ENCODE peak calls at places on chromosomes 3 and 15, in six cellular contexts. Z is tibial nerve, D is lower lobe of right lung, G is IMR-90, T is ascending aorta, F is esophagus muscularis mucosa. C is an unnamed sample.
A peak's percentile ranks its signal among the peaks of the same experiment; 100 is the strongest.

GRCh38 chr3:38307599-38307998 is 25.5 kb downstream of the SLC22A14 start:
- DNase-seq in Z (no peak), F (peak; percentile 75), D (no peak), G (no peak), T (no peak), C (no peak)

GRCh38 chr3:134619884-134620445 is 30.9 kb downstream of the KY start:
- DNase-seq in F (no peak), T (no peak), G (no peak), Z (no peak), D (no peak), C (no peak)

GRCh38 chr3:188205992-188206416 is 52.0 kb downstream of the LPP start:
- DNase-seq in Z (no peak), F (no peak), G (no peak), T (no peak), D (no peak), C (no peak)

GRCh38 chr3:99808163-99808794 is 9.4 kb upstream of the CMSS1 start:
- DNase-seq in D (no peak), G (peak; percentile 84), T (no peak), F (no peak), Z (peak; percentile 67), C (no peak)

GRCh38 chr3:123076496-123077418 is 9.9 kb downstream of the PDIA5 start:
- DNase-seq in F (no peak), Z (peak; percentile 59), T (no peak), G (no peak), D (peak; percentile 73), C (no peak)

GRCh38 chr15:51132384-51133139 is 37.9 kb upstream of the TNFAIP8L3 start:
- DNase-seq in D (no peak), G (peak; percentile 96), T (no peak), F (no peak), Z (peak; percentile 72), C (peak; percentile 44)

GRCh38 chr15:100759116-100759515 is 120.5 kb upstream of the ALDH1A3 start:
- DNase-seq in D (no peak), F (no peak), Z (no peak), G (peak; percentile 85), T (no peak), C (no peak)

GRCh38 chr3:64441861-64442260 is 216.6 kb upstream of the PRICKLE2 start:
- DNase-seq in Z (no peak), F (no peak), G (peak; percentile 72), T (no peak), D (no peak), C (no peak)

GRCh38 chr15:49038382-49038781 is 7.9 kb downstream of the SECISBP2L start:
- DNase-seq in F (no peak), G (no peak), D (no peak), Z (no peak), T (no peak), C (no peak)

GRCh38 chr15:61906961-61907752 is 153.1 kb downstream of the VPS13C start:
- DNase-seq in Z (no peak), G (peak; percentile 1), T (no peak), D (no peak), F (no peak), C (no peak)

GRCh38 chr15:57153140-57153539 is 223.2 kb upstream of the CGNL1 start:
- DNase-seq in F (no peak), Z (no peak), T (no peak), D (no peak), G (peak; percentile 70), C (no peak)

GRCh38 chr3:13011369-13012227 is 61.6 kb downstream of the IQSEC1 start:
- DNase-seq in F (no peak), Z (no peak), G (no peak), D (peak; percentile 80), T (no peak), C (peak; percentile 66)

GRCh38 chr15:45921978-45922377 is 287.1 kb downstream of the SQOR start:
- DNase-seq in F (no peak), G (no peak), Z (no peak), D (no peak), T (no peak), C (no peak)

GRCh38 chr3:140904521-140904920 is 37.1 kb upstream of the SLC25A36 start:
- DNase-seq in G (no peak), Z (no peak), D (no peak), T (no peak), F (no peak), C (no peak)

GRCh38 chr3:182436547-182436946 is 356.8 kb upstream of the ATP11B start:
- DNase-seq in T (no peak), D (no peak), G (no peak), F (no peak), Z (no peak), C (no peak)

GRCh38 chr3:169923189-169923588 is 11.8 kb downstream of the SAMD7 start:
- DNase-seq in F (no peak), Z (peak; percentile 11), T (no peak), D (no peak), G (no peak), C (peak; percentile 85)

GRCh38 chr3:46202476-46202875 is 5.6 kb downstream of the CCR1 start:
- DNase-seq in T (no peak), G (no peak), Z (no peak), D (no peak), F (peak; percentile 62), C (no peak)

GRCh38 chr3:85560088-85560790 is 601.5 kb downstream of the CADM2 start:
- DNase-seq in F (no peak), Z (peak; percentile 13), T (no peak), G (no peak), D (no peak), C (no peak)

GRCh38 chr3:24829011-24829581 is 334.4 kb upstream of the THRB start:
- DNase-seq in G (no peak), F (no peak), T (no peak), D (peak; percentile 54), Z (no peak), C (peak; percentile 23)

GRCh38 chr3:175378348-175378747 is 519.2 kb downstream of the NAALADL2 start:
- DNase-seq in F (no peak), T (no peak), G (no peak), Z (no peak), D (no peak), C (no peak)

GRCh38 chr3:135806342-135806741 is 159.2 kb upstream of the PPP2R3A start:
- DNase-seq in F (no peak), Z (no peak), D (no peak), G (no peak), T (no peak), C (no peak)

GRCh38 chr15:29123991-29124390 is 145.6 kb downstream of the NSMCE3 start:
- DNase-seq in T (no peak), D (peak; percentile 30), F (no peak), G (no peak), Z (no peak), C (peak; percentile 38)

GRCh38 chr3:100650651-100651611 is 41.5 kb downstream of the ADGRG7 start:
- DNase-seq in F (no peak), T (no peak), G (peak; percentile 54), D (no peak), Z (peak; percentile 15), C (no peak)

GRCh38 chr3:88003115-88003755 is 55.6 kb downstream of the CGGBP1 start:
- DNase-seq in D (no peak), T (no peak), Z (peak; percentile 50), F (no peak), G (peak; percentile 49), C (no peak)

GRCh38 chr15:39167114-39168058 is 413.5 kb upstream of the THBS1 start:
- DNase-seq in G (no peak), Z (no peak), T (no peak), F (no peak), D (no peak), C (no peak)

GRCh38 chr3:7377103-7377502 is 516.2 kb downstream of the GRM7 start:
- DNase-seq in D (no peak), T (no peak), F (no peak), G (no peak), Z (no peak), C (no peak)

GRCh38 chr3:142596726-142597088 is 514 bp downstream of the PLS1 start:
- DNase-seq in F (no peak), G (no peak), Z (no peak), D (no peak), T (no peak), C (no peak)

GRCh38 chr3:142595581-142595950 is 627 bp upstream of the PLS1 start:
- DNase-seq in Z (no peak), G (peak; percentile 86), D (no peak), F (peak; percentile 47), T (no peak), C (no peak)

GRCh38 chr3:142595951-142596725 is at the start of gene PLS1:
- DNase-seq in G (peak; percentile 70), Z (peak; percentile 51), D (peak; percentile 89), T (peak; percentile 37), F (peak; percentile 95), C (peak; percentile 90)

GRCh38 chr3:142597898-142598297 is 1.7 kb downstream of the PLS1 start:
- DNase-seq in T (no peak), G (no peak), F (peak; percentile 53), D (no peak), Z (no peak), C (peak; percentile 57)

GRCh38 chr3:142595141-142595540 is 1.1 kb upstream of the PLS1 start:
- DNase-seq in F (no peak), G (no peak), D (no peak), T (no peak), Z (no peak), C (no peak)
- H3K4me3 ChIP-seq in F (peak overlapping the region; percentile 71), G (no peak overlapping the region), D (peak overlapping the region; percentile 82), T (peak overlapping the region; percentile 67), Z (no peak overlapping the region), C (peak overlapping the region; percentile 35)

GRCh38 chr3:28799084-28799483 is 450.5 kb upstream of the AZI2 start:
- DNase-seq in G (peak; percentile 0), D (no peak), T (no peak), F (no peak), Z (no peak), C (no peak)
- TF ChIP-seq CTCF in G (peak; percentile 14), D (no peak), T (no peak), F (no peak), Z (no peak), C (no peak)

DNA sequence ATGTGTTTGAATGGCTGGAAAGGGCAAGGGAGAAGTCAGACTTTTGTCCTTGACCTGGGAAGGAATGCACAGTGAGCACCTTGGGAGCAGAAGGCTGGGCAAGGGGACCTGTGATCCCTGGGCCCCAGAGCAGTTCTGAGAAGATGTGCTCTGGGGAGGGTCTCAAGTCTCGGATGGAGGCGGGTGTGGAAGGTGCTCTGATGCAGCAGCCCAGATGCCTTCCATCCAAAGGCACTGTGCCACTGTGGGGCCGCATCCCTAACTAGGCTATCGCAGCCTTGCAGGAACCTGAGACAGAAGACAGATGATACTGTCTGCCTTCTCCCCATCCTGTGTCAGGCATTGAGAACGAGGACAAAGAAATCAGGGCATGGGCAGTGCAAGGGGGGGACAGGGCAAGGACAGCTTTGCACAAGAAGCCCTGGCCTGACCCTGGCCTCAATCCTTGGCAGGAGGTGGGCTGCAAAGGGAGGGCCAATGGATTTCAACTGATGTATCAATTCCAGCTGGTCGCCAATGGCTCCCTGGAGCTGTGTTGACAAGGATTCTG is 14.6 kb upstream of the PRKCD start:
- DNase-seq in G (no peak), Z (no peak), D (no peak), T (no peak), F (no peak), C (no peak)
- H3K4me1 ChIP-seq in G (peaks cover 5% of the 10 kb centered on the region), Z (no peaks in the 10 kb centered on the region), D (peaks cover 51% of the 10 kb centered on the region), T (peaks cover 3% of the 10 kb centered on the region), F (peaks cover 16% of the 10 kb centered on the region), C (peaks cover 59% of the 10 kb centered on the region)

DNA sequence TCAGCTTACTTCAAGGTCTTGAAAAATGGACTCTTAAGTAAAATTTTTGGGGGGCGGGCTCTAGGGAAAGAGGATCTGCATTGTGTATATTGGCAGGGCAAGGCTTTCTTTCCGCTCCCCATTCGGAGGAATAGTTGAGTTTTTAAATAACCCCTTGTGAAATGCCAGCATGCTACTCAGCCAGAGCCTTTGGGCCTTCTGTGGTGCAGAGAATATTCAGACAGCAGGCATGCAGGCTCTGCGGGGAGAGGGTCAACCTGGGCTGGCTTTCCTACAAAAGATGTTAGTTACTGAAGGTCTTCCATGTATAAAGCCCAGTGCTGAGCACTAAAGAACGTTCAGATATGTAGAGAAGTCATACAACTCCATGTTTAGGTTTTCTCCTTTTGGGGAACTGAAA is 40.6 kb downstream of the ADAMTSL3 start:
- DNase-seq in T (no peak), G (no peak), Z (no peak), F (no peak), D (no peak), C (no peak)
- H3K4me3 ChIP-seq in T (no peak overlapping the region), G (no peak overlapping the region), Z (no peak overlapping the region), F (peak overlapping the region; percentile 9), D (no peak overlapping the region), C (no peak overlapping the region)